ENCODE peak calls at places on chromosomes 4 and X, in seven cellular contexts. N, C, A, F, Q, Z and H are unnamed samples.

GRCh38 chr4:34644716-34645115 is 1599.6 kb downstream of the ARAP2 start:
- DNase-seq in N (no peak), C (no peak), A (no peak), F (no peak), Q (no peak), Z (no peak), H (no peak)

GRCh38 chr4:76689079-76689817 is 208.7 kb downstream of the SOWAHB start:
- DNase-seq in N (peak), C (peak), A (no peak), F (no peak), Q (no peak), Z (peak), H (no peak)

GRCh38 chr4:110490109-110490508 is 14.2 kb downstream of the ENPEP start:
- DNase-seq in N (no peak), C (no peak), A (no peak), F (no peak), Q (no peak), Z (no peak), H (no peak)

GRCh38 chrX:42821803-42822443 is 44.0 kb upstream of the PPP1R2C start:
- DNase-seq in N (no peak), C (no peak), A (no peak), F (no peak), Q (no peak), Z (no peak), H (no peak)

GRCh38 chrX:71618303-71618721 is at the start of gene CXCR3:
- DNase-seq in N (peak), C (no peak), A (no peak), F (peak), Q (peak), Z (no peak), H (peak)

GRCh38 chrX:39972340-39972739 is 125.4 kb downstream of the BCOR start:
- DNase-seq in N (no peak), C (no peak), A (no peak), F (no peak), Q (no peak), Z (no peak), H (no peak)

GRCh38 chr4:143559757-143560147 is 46.2 kb downstream of the SMARCA5 start:
- DNase-seq in N (no peak), C (peak), A (no peak), F (no peak), Q (no peak), Z (no peak), H (no peak)

GRCh38 chrX:259692-260355 is 21.4 kb upstream of the PLCXD1 start:
- DNase-seq in N (no peak), C (no peak), A (no peak), F (peak), Q (no peak), Z (no peak), H (no peak)

GRCh38 chrX:87299563-87300160 is 217.9 kb upstream of the KLHL4 start:
- DNase-seq in N (no peak), C (peak), A (no peak), F (peak), Q (no peak), Z (peak), H (no peak)

GRCh38 chr4:8267077-8267476 is 2.5 kb upstream of the HTRA3 start:
- DNase-seq in N (peak), C (peak), A (peak), F (peak), Q (peak), Z (peak), H (no peak)

GRCh38 chrX:71543316-71543715 is 10.4 kb downstream of the OGT start:
- DNase-seq in N (no peak), C (peak), A (no peak), F (no peak), Q (no peak), Z (no peak), H (no peak)

GRCh38 chr4:70958681-70959080 is 34.8 kb upstream of the DCK start:
- DNase-seq in N (no peak), C (no peak), A (no peak), F (no peak), Q (no peak), Z (no peak), H (no peak)

GRCh38 chrX:132480581-132481203 is 8.1 kb downstream of the MBNL3 start:
- DNase-seq in N (peak), C (peak), A (no peak), F (peak), Q (peak), Z (no peak), H (no peak)

GRCh38 chrX:149284616-149285015 is 220.5 kb downstream of the IDS start:
- DNase-seq in N (no peak), C (no peak), A (no peak), F (no peak), Q (no peak), Z (no peak), H (no peak)

GRCh38 chr4:75011131-75011795 is 78.3 kb downstream of the PARM1 start:
- DNase-seq in N (no peak), C (no peak), A (no peak), F (no peak), Q (no peak), Z (no peak), H (no peak)

GRCh38 chr4:9600246-9600645 is 156.0 kb downstream of the DEFB131A start:
- DNase-seq in N (no peak), C (no peak), A (no peak), F (no peak), Q (no peak), Z (no peak), H (no peak)

GRCh38 chr4:5908836-5909235 is 15.9 kb upstream of the CRMP1 start:
- DNase-seq in N (no peak), C (no peak), A (no peak), F (no peak), Q (no peak), Z (no peak), H (no peak)

GRCh38 chr4:44425614-44426208 is 22.9 kb downstream of the KCTD8 start:
- DNase-seq in N (no peak), C (peak), A (no peak), F (no peak), Q (no peak), Z (peak), H (no peak)

GRCh38 chr4:10667651-10668341 is 16.8 kb downstream of the CLNK start:
- DNase-seq in N (no peak), C (no peak), A (no peak), F (no peak), Q (no peak), Z (no peak), H (no peak)

GRCh38 chr4:1380368-1381151 is 25.7 kb downstream of the NKX1-1 start:
- DNase-seq in N (peak), C (no peak), A (no peak), F (no peak), Q (no peak), Z (no peak), H (no peak)

GRCh38 chr4:124708517-124709300 is 3.8 kb downstream of the ANKRD50 start:
- DNase-seq in N (no peak), C (peak), A (no peak), F (no peak), Q (no peak), Z (no peak), H (no peak)

GRCh38 chr4:159051245-159052071 is 51.4 kb upstream of the RAPGEF2 start:
- DNase-seq in N (no peak), C (no peak), A (no peak), F (no peak), Q (no peak), Z (no peak), H (no peak)

GRCh38 chr4:5905714-5906113 is 12.8 kb upstream of the CRMP1 start:
- DNase-seq in N (no peak), C (no peak), A (no peak), F (no peak), Q (no peak), Z (no peak), H (no peak)

GRCh38 chrX:12956704-12957541 is 18.0 kb upstream of the TMSB4X start:
- DNase-seq in N (no peak), C (peak), A (no peak), F (peak), Q (peak), Z (no peak), H (peak)

GRCh38 chr4:2950221-2950989 is 12.8 kb downstream of the NOP14 start:
- DNase-seq in N (no peak), C (no peak), A (no peak), F (no peak), Q (no peak), Z (no peak), H (no peak)

GRCh38 chr4:57151481-57151880 is 41.3 kb upstream of the IGFBP7 start:
- DNase-seq in N (no peak), C (peak), A (no peak), F (no peak), Q (no peak), Z (no peak), H (no peak)

GRCh38 chr4:73018595-73018994 is 50.9 kb downstream of the COX18 start:
- DNase-seq in N (no peak), C (no peak), A (no peak), F (no peak), Q (no peak), Z (no peak), H (no peak)

GRCh38 chrX:150833454-150834056 is 64.9 kb downstream of the CD99L2 start:
- DNase-seq in N (no peak), C (no peak), A (no peak), F (no peak), Q (no peak), Z (no peak), H (no peak)

GRCh38 chr4:150722908-150723362 is 141.0 kb downstream of the MAB21L2 start:
- DNase-seq in N (peak), C (peak), A (peak), F (no peak), Q (no peak), Z (peak), H (no peak)

GRCh38 chr4:306551-306961 is 1.3 kb upstream of the ZNF732 start:
- DNase-seq in N (no peak), C (no peak), A (no peak), F (peak), Q (no peak), Z (no peak), H (no peak)

GRCh38 chr4:8477095-8477635 is 36.6 kb downstream of the TRMT44 start:
- DNase-seq in N (no peak), C (no peak), A (no peak), F (no peak), Q (no peak), Z (no peak), H (no peak)

GRCh38 chr4:1775731-1776500 is 17.2 kb upstream of the FGFR3 start:
- DNase-seq in N (no peak), C (no peak), A (no peak), F (no peak), Q (no peak), Z (no peak), H (no peak)

GRCh38 chr4:169655401-169655800 is 35.0 kb downstream of the CLCN3 start:
- DNase-seq in N (no peak), C (no peak), A (no peak), F (no peak), Q (no peak), Z (no peak), H (no peak)

GRCh38 chr4:165612936-165613335 is 234.1 kb downstream of the CPE start:
- DNase-seq in N (no peak), C (no peak), A (no peak), F (no peak), Q (peak), Z (no peak), H (no peak)